ENCODE peak calls at places on chromosomes 3 and 15, in seven cellular contexts. Y is endodermal cell, B is lower lobe of right lung, T is spleen, Q is aorta, D is brain microvascular endothelial cell, U is bronchial epithelial cell. Z is an unnamed sample.

GRCh38 chr3:108131105-108131794 is 40.4 kb upstream of the CD47 start:
- DNase-seq in Y (no peak), B (no peak), T (no peak), Q (no peak), D (peak), U (peak), Z (peak)

GRCh38 chr3:72821170-72821781 is 27.0 kb downstream of the SHQ1 start:
- DNase-seq in Y (no peak), B (no peak), T (no peak), Q (no peak), D (peak), U (no peak), Z (no peak)

GRCh38 chr3:49910409-49911123 is 6.9 kb upstream of the MST1R start:
- DNase-seq in Y (peak), B (no peak), T (no peak), Q (no peak), D (no peak), U (no peak), Z (no peak)

GRCh38 chr15:40306371-40306770 is 1.4 kb downstream of the PLCB2 start:
- DNase-seq in Y (no peak), B (no peak), T (peak), Q (peak), D (no peak), U (no peak), Z (no peak)

GRCh38 chr3:60703956-60704736 is 547.1 kb downstream of the FHIT start:
- DNase-seq in Y (no peak), B (no peak), T (no peak), Q (no peak), D (peak), U (no peak), Z (no peak)

GRCh38 chr3:9934993-9935392 is 1.4 kb downstream of the CRELD1 start:
- DNase-seq in Y (no peak), B (no peak), T (no peak), Q (no peak), D (no peak), U (no peak), Z (no peak)

GRCh38 chr3:166127969-166128368 is 290.7 kb upstream of the BCHE start:
- DNase-seq in Y (no peak), B (no peak), T (no peak), Q (no peak), D (no peak), U (no peak), Z (no peak)

GRCh38 chr3:25775936-25776335 is 7.3 kb downstream of the NGLY1 start:
- DNase-seq in Y (no peak), B (no peak), T (no peak), Q (no peak), D (no peak), U (no peak), Z (no peak)

GRCh38 chr3:182226995-182227394 is 515.3 kb downstream of the SOX2 start:
- DNase-seq in Y (no peak), B (no peak), T (no peak), Q (no peak), D (no peak), U (peak), Z (no peak)

GRCh38 chr3:50587806-50588758 is 18.8 kb downstream of the HEMK1 start:
- DNase-seq in Y (no peak), B (no peak), T (no peak), Q (no peak), D (no peak), U (no peak), Z (no peak)

GRCh38 chr3:127439621-127440020 is 150.9 kb downstream of the TPRA1 start:
- DNase-seq in Y (peak), B (no peak), T (peak), Q (no peak), D (no peak), U (no peak), Z (no peak)

GRCh38 chr15:38750816-38751215 is 186.2 kb upstream of the RASGRP1 start:
- DNase-seq in Y (no peak), B (no peak), T (no peak), Q (no peak), D (no peak), U (peak), Z (no peak)

GRCh38 chr15:68384451-68385239 is 47.3 kb downstream of the ITGA11 start:
- DNase-seq in Y (peak), B (peak), T (no peak), Q (peak), D (peak), U (peak), Z (peak)

GRCh38 chr3:102526865-102527264 is 92.0 kb downstream of the ZPLD1 start:
- DNase-seq in Y (no peak), B (no peak), T (no peak), Q (no peak), D (no peak), U (no peak), Z (no peak)

GRCh38 chr3:9779721-9780450 is 10.1 kb upstream of the CAMK1 start:
- DNase-seq in Y (no peak), B (peak), T (peak), Q (peak), D (no peak), U (no peak), Z (no peak)

GRCh38 chr3:189108735-189109134 is 63.0 kb upstream of the TPRG1 start:
- DNase-seq in Y (no peak), B (no peak), T (no peak), Q (no peak), D (no peak), U (no peak), Z (no peak)

GRCh38 chr3:182325213-182325941 is 467.9 kb upstream of the ATP11B start:
- DNase-seq in Y (no peak), B (no peak), T (no peak), Q (no peak), D (no peak), U (peak), Z (peak)

GRCh38 chr3:156657440-156657839 is 16.9 kb upstream of the TIPARP start:
- DNase-seq in Y (no peak), B (no peak), T (no peak), Q (no peak), D (no peak), U (no peak), Z (no peak)

GRCh38 chr3:156657862-156658731 is 16.3 kb upstream of the TIPARP start:
- DNase-seq in Y (no peak), B (no peak), T (no peak), Q (no peak), D (no peak), U (no peak), Z (no peak)

GRCh38 chr3:156654834-156655233 is 19.6 kb upstream of the TIPARP start:
- DNase-seq in Y (no peak), B (no peak), T (no peak), Q (no peak), D (no peak), U (no peak), Z (no peak)

GRCh38 chr3:156658732-156659090 is 15.7 kb upstream of the TIPARP start:
- DNase-seq in Y (no peak), B (no peak), T (no peak), Q (no peak), D (no peak), U (no peak), Z (no peak)

GRCh38 chr3:156655819-156656566 is 18.4 kb upstream of the TIPARP start:
- DNase-seq in Y (no peak), B (no peak), T (no peak), Q (no peak), D (no peak), U (no peak), Z (no peak)
- H3K4me3 ChIP-seq in Y (no peak), B (no peak), T (no peak), Q (no peak), D (no peak), U (no peak), Z (no peak)

GRCh38 chr15:89747708-89748682 is 3.1 kb downstream of the MESP1 start:
- DNase-seq in Y (peak), B (no peak), T (no peak), Q (no peak), D (no peak), U (no peak), Z (no peak)
- H3K4me3 ChIP-seq in Y (no peak), B (no peak), T (no peak), Q (no peak), D (no peak), U (no peak), Z (no peak)

DNA sequence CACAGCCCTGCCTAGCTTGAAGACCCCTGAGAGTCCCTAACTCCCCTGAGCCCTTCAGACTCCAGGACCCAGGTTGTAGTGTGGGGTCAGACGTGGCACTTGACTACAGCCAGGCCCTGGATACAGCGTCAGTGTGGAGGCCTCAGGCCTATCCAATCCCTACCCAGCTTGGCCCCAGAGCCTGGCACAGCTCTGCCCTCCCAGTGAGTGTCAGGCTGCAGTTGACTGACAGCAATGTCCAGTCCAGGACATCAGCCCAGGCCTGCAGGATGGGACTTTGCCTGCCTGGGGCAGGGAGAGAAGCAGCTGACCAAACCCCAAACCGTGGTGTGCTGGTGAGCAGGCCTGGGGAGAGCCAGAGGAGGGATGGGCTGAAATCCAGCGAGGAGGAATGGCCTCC is 27.3 kb downstream of the KLF13 start:
- DNase-seq in Y (no peak), B (peak), T (peak), Q (no peak), D (no peak), U (no peak), Z (no peak)
- H3K4me3 ChIP-seq in Y (no peak), B (peak), T (no peak), Q (no peak), D (no peak), U (no peak), Z (no peak)

DNA sequence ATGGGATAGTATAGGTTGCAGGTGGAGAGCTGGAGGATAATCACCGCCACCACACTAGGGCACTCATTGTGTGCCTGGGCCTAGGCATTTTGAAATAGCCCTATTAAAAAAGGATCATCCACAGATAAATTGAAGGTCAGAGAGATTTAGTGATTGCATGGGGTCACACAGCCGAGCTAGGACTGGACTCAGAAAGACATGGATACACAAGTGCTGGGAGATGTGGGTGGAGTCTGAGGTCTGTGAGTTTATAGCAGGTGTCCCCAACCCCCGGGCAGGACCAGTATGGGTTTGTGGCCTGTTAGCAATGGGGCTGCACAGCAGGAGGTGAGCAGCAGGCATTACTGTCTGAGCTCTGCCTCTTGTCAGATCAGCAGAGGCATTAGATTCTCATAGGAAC is 5.3 kb upstream of the ANKDD1A start:
- DNase-seq in Y (peak), B (no peak), T (no peak), Q (peak), D (no peak), U (no peak), Z (no peak)
- H3K4me3 ChIP-seq in Y (no peak), B (no peak), T (no peak), Q (no peak), D (no peak), U (no peak), Z (no peak)

DNA sequence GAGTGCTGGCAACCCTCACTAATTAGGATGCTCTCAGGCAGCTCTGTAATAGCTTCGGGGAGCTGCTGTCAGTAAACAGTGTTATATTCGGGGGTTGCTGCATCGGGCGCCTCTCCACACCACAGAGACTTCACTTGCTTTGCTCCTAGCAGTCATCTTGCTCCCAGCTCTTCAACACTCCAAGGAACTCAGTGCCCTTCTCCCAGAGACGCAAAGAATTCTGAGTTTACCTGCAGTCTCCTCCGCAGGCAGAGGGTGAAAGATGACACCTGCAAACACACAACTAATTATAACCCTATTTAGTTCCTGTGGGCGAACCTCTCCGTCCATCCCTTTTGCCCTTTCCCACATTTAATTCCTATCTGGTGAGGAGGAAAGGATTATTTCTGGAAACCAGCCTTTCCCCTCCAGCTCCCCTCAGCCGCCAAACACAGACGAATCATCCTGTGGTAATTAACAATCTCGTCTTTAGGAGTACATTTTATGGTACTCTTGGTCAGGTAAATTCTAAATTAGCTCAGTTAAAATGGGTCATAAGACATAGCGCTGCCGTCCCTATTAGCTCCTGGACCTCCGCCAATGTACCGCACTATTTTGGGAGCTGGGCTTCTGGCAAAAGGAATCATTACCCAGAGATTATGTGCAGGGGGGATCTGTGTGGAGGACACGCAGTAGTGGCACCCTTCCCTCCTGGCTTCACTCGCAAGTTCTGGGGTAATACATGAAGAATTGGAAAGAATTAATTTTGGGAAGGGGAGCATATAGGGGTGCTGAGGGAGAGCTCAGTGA is 68.4 kb upstream of the ONECUT1 start:
- DNase-seq in Y (peak), B (no peak), T (no peak), Q (no peak), D (no peak), U (no peak), Z (no peak)
- H3K4me3 ChIP-seq in Y (no peak), B (no peak), T (no peak), Q (no peak), D (no peak), U (no peak), Z (no peak)

GRCh38 chr15:99250001-99250400 is 620 bp upstream of the TTC23 start:
- DNase-seq in Y (no peak), B (no peak), T (no peak), Q (no peak), D (no peak), U (no peak), Z (no peak)
- H3K4me3 ChIP-seq in Y (peak), B (peak), T (peak), Q (peak), D (peak), U (peak), Z (peak)

GRCh38 chr15:83653288-83653638 is 660 bp upstream of the ADAMTSL3 start:
- DNase-seq in Y (peak), B (no peak), T (no peak), Q (no peak), D (no peak), U (no peak), Z (no peak)

GRCh38 chr15:83652606-83653204 is 1.2 kb upstream of the ADAMTSL3 start:
- DNase-seq in Y (no peak), B (no peak), T (no peak), Q (no peak), D (no peak), U (no peak), Z (no peak)

GRCh38 chr15:83654379-83655236 is 685 bp downstream of the ADAMTSL3 start:
- DNase-seq in Y (peak), B (no peak), T (no peak), Q (peak), D (no peak), U (no peak), Z (no peak)

GRCh38 chr15:83655237-83655616 is 1.3 kb downstream of the ADAMTSL3 start:
- DNase-seq in Y (no peak), B (no peak), T (no peak), Q (no peak), D (no peak), U (no peak), Z (no peak)

GRCh38 chr15:83653639-83654378 is at the start of gene ADAMTSL3:
- DNase-seq in Y (peak), B (peak), T (no peak), Q (peak), D (no peak), U (peak), Z (peak)
- H3K4me3 ChIP-seq in Y (peak), B (peak), T (peak), Q (peak), D (no peak), U (peak), Z (peak)

DNA sequence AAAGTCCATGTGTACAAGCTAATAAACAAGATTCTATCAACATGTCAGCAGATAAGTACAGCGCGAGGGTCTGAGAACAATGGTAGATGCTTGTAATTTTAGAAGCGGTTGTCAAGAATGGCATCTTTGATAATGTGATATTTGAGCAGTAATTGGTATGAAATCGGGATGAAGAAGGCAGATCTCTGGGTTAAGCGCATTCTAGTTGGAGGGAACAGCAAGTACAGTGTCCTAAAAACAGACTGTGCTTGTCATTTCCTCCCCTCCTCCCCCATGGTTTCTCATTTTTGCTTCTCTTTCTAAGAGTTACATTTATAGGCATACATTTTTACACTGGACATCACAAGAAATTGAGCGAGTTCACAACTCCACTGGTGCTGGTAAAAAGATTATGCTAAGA is 23.3 kb downstream of the TGFBR2 start:
- DNase-seq in Y (no peak), B (no peak), T (no peak), Q (no peak), D (no peak), U (no peak), Z (no peak)
- H3K4me3 ChIP-seq in Y (no peak), B (no peak), T (no peak), Q (no peak), D (no peak), U (no peak), Z (no peak)

GRCh38 chr15:73991260-73991659 is 835 bp downstream of the STOML1 start:
- DNase-seq in Y (no peak), B (peak), T (peak), Q (peak), D (no peak), U (no peak), Z (no peak)
- H3K4me3 ChIP-seq in Y (peak), B (peak), T (peak), Q (no peak), D (peak), U (peak), Z (peak)